ENCODE peak calls at places on chromosomes 6 and 20, in five cellular contexts. Y is cardiac fibroblast, K is lung microvascular endothelial cell, Q is GM04504, S is left ventricle myocardium inferior. T is an unnamed sample.

GRCh38 chr6:161508341-161508740 is 234.5 kb upstream of the AGPAT4 start:
- DNase-seq in K (no peak), Y (no peak), S (no peak), Q (no peak), T (no peak)

GRCh38 chr20:50646483-50646996 is 44.8 kb downstream of the RIPOR3 start:
- DNase-seq in S (no peak), Q (peak), K (no peak), Y (peak), T (no peak)

GRCh38 chr20:52105045-52105572 is 86.5 kb downstream of the ZFP64 start:
- DNase-seq in Y (peak), K (peak), Q (no peak), S (no peak), T (no peak)

GRCh38 chr20:36572701-36573102 is 695 bp upstream of the TGIF2 start:
- DNase-seq in Y (peak), Q (no peak), S (no peak), K (peak), T (no peak)

GRCh38 chr20:37273988-37274387 is 12.4 kb upstream of the GHRH start:
- DNase-seq in Q (no peak), Y (no peak), K (no peak), S (no peak), T (no peak)

GRCh38 chr6:127956260-127956888 is 55.5 kb upstream of the THEMIS start:
- DNase-seq in S (no peak), Y (no peak), K (peak), Q (no peak), T (no peak)

GRCh38 chr20:47672166-47672565 is 113.1 kb downstream of the SULF2 start:
- DNase-seq in Q (no peak), Y (no peak), K (no peak), S (no peak), T (no peak)

GRCh38 chr20:64212750-64213149 is 42.8 kb upstream of the PCMTD2 start:
- DNase-seq in S (peak), Q (peak), Y (peak), K (peak), T (no peak)

GRCh38 chr6:34142599-34142998 is 3.3 kb downstream of the GRM4 start:
- DNase-seq in S (no peak), Y (no peak), Q (no peak), K (no peak), T (no peak)

GRCh38 chr6:58290177-58290576 is 972.7 kb downstream of the PRIM2 start:
- DNase-seq in S (no peak), Q (no peak), K (no peak), Y (no peak), T (no peak)

GRCh38 chr6:157045831-157046454 is 268.8 kb downstream of the ARID1B start:
- DNase-seq in K (peak), Y (peak), S (no peak), Q (peak), T (no peak)

GRCh38 chr6:148893481-148893880 is 146.7 kb downstream of the UST start:
- DNase-seq in Q (no peak), K (no peak), S (no peak), Y (no peak), T (no peak)

GRCh38 chr20:53926428-53927028 is 143.9 kb downstream of the BCAS1 start:
- DNase-seq in Y (peak), K (peak), Q (peak), S (no peak), T (no peak)

GRCh38 chr6:147310511-147310910 is 106.3 kb downstream of the STXBP5 start:
- DNase-seq in K (no peak), Q (no peak), S (no peak), Y (no peak), T (no peak)

GRCh38 chr20:24488800-24489175 is 19.4 kb downstream of the SYNDIG1 start:
- DNase-seq in S (no peak), Y (no peak), Q (no peak), K (no peak), T (no peak)

GRCh38 chr6:33746651-33747100 is at the start of gene IP6K3:
- DNase-seq in Q (no peak), S (peak), Y (no peak), K (no peak), T (peak)

GRCh38 chr20:35697696-35698297 is 1.4 kb downstream of the NFS1 start:
- DNase-seq in K (no peak), Q (no peak), S (no peak), Y (no peak), T (no peak)

GRCh38 chr6:41404221-41404866 is 68.9 kb downstream of the NCR2 start:
- DNase-seq in Y (no peak), S (no peak), K (no peak), Q (no peak), T (no peak)

T was measured in hypothalamus.